ENCODE peak calls at places on chromosomes 5 and 9, in five cellular contexts. V, Y, H, I and E are unnamed samples. For H3K36me3, the result is how much of the 10 kb centered on the place peaks cover.

GRCh38 chr5:120552638-120553037 is 88.5 kb downstream of the PRR16 start:
- DNase-seq in V (no peak), Y (no peak), H (no peak), I (no peak), E (no peak)

GRCh38 chr5:149140197-149141002 is 893 bp upstream of the ABLIM3 start:
- DNase-seq in V (no peak), Y (no peak), H (no peak), I (no peak), E (no peak)

GRCh38 chr5:150053695-150054392 is 32.5 kb downstream of the CSF1R start:
- DNase-seq in V (no peak), Y (no peak), H (no peak), I (no peak), E (no peak)

GRCh38 chr9:110030632-110031031 is 177.3 kb downstream of the C9orf152 start:
- DNase-seq in V (no peak), Y (no peak), H (no peak), I (no peak), E (no peak)

GRCh38 chr5:95734916-95735315 is 3.8 kb downstream of the RHOBTB3 start:
- DNase-seq in V (no peak), Y (no peak), H (no peak), I (no peak), E (no peak)

GRCh38 chr9:28050046-28050445 is 476.8 kb upstream of the C9orf72 start:
- DNase-seq in V (no peak), Y (no peak), H (no peak), I (no peak), E (no peak)

GRCh38 chr5:42772265-42772993 is 15.8 kb downstream of the CCDC152 start:
- DNase-seq in V (no peak), Y (no peak), H (no peak), I (no peak), E (no peak)

GRCh38 chr9:20683351-20684034 is 566 bp upstream of the FOCAD start:
- DNase-seq in V (peak), Y (peak), H (peak), I (peak), E (peak)

GRCh38 chr5:37787742-37788141 is 52.1 kb downstream of the GDNF start:
- DNase-seq in V (no peak), Y (no peak), H (no peak), I (no peak), E (no peak)

GRCh38 chr5:72790188-72790587 is 26.3 kb upstream of the TNPO1 start:
- DNase-seq in V (no peak), Y (no peak), H (no peak), I (no peak), E (no peak)

GRCh38 chr9:72428329-72428728 is 63.3 kb upstream of the ZFAND5 start:
- DNase-seq in V (no peak), Y (no peak), H (no peak), I (no peak), E (no peak)

GRCh38 chr5:77874691-77875090 is 98.6 kb upstream of the TBCA start:
- DNase-seq in V (no peak), Y (no peak), H (no peak), I (no peak), E (no peak)

GRCh38 chr9:6449086-6449485 is 36.1 kb downstream of the UHRF2 start:
- DNase-seq in V (no peak), Y (no peak), H (no peak), I (no peak), E (no peak)

GRCh38 chr5:35921930-35922329 is 16.5 kb downstream of the CAPSL start:
- DNase-seq in V (no peak), Y (no peak), H (no peak), I (no peak), E (no peak)

GRCh38 chr9:110048976-110049698 is 158.8 kb downstream of the C9orf152 start:
- DNase-seq in V (peak), Y (no peak), H (no peak), I (no peak), E (no peak)

GRCh38 chr9:136881691-136882108 is 4.6 kb upstream of the TRAF2 start:
- DNase-seq in V (no peak), Y (no peak), H (peak), I (no peak), E (peak)

GRCh38 chr5:137605377-137605776 is 106.3 kb upstream of the SPOCK1 start:
- DNase-seq in V (peak), Y (no peak), H (no peak), I (no peak), E (no peak)

GRCh38 chr5:160199410-160199911 is 29.8 kb upstream of the FABP6 start:
- DNase-seq in V (peak), Y (peak), H (peak), I (peak), E (peak)
- H3K4me3 ChIP-seq in V (peak), Y (no peak), H (peak), I (no peak), E (no peak)

GRCh38 chr9:97605246-97605645 is 27.9 kb downstream of the TSTD2 start:
- DNase-seq in V (no peak), Y (no peak), H (no peak), I (no peak), E (no peak)
- H3K36me3 ChIP-seq in V (under half), Y (half or more), H (under half), I (under half), E (under half)

DNA sequence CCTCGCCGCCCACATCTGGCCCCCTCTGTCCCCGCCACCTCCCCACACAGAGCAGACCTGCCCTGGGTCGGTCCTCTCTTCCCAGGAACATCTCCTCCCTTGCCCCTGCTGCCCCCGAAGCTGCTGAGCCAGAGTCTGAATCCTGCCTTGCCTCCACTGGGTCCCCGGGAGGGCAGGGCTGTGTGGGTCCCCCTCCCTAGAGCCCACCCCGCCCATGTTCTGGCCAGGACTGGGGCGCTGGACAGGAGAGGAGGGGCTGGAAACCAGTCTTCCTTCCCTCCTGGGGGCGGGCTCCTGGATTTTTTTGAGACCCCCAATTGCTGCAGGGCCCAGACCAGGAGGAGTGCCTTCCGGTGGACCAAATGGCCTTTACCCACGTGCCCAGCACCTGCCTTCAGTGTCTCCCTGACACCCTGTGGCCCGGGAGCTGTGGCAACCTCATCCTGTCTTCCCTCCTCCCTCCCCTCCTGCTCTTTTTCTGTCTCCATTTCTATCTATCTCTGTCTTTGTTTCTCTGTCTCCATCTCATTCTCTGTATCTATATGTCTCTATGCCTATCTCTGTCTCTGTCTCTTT is 12.1 kb downstream of the MRPL36 start:
- DNase-seq in V (no peak), Y (no peak), H (no peak), I (peak), E (no peak)
- TF ChIP-seq CTCF in V (no peak), Y (no peak), H (no peak), I (no peak), E (no peak)

GRCh38 chr5:134116291-134116690 is 1.8 kb downstream of the TCF7 start:
- DNase-seq in V (no peak), Y (no peak), H (no peak), I (no peak), E (no peak)
- H3K4me3 ChIP-seq in V (no peak), Y (no peak), H (no peak), I (no peak), E (no peak)

DNA sequence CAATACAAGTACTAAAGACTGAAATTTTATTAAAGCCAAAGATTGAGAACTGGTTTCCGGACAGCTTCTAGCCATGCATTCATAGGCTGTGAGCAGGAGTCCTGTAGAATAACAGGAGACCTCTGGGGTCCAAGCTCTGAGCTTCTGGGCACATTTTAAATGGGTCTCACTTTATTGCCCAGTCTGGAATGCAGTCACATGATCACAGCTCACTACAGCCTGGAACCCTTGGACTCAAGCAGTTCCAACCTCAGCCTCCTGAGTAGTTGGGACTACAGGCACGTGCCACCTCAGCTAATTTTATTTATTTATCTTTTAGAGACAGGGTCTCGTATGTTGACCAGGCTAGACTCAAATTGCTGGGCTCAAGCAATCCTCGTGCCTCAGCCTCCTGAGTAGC is 15.4 kb downstream of the CDKN2AIPNL start:
- DNase-seq in V (no peak), Y (no peak), H (no peak), I (no peak), E (no peak)
- H3K36me3 ChIP-seq in V (under half), Y (half or more), H (under half), I (under half), E (under half)

GRCh38 chr9:4097490-4097889 is 202.4 kb downstream of the GLIS3 start:
- DNase-seq in V (no peak), Y (no peak), H (no peak), I (no peak), E (no peak)
- TF ChIP-seq CTCF in V (no peak), Y (no peak), H (no peak), I (no peak), E (no peak)

DNA sequence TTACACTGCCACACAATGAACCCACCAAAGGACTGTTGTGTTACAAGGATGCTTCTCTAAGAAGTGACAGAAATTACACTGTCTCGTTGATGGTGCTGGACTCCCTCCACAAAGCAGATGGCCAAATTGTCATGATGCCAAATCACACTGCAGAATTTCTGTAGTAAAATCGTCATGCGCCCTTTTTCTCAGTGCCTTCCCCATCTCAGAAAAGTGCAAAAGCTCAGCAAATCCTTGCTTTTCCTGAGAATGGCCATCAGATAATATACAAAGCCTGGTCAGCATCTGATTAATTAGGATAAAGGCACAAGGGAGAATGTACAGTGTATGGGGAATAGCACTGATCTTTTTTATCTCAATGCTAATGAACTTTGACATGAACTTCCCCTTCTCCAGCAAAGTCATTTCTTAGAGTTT is 545.8 kb downstream of the CSNK1G3 start:
- DNase-seq in V (no peak), Y (no peak), H (no peak), I (no peak), E (no peak)
- H3K4me3 ChIP-seq in V (no peak), Y (no peak), H (no peak), I (no peak), E (no peak)